ENCODE peak calls at places on chromosomes 1 and 21, in six cellular contexts. M, J, U, K, O and B are unnamed samples.

GRCh38 chr1:74266001-74266400 is 30.8 kb downstream of the TNNI3K start:
- DNase-seq in U (no peak), M (no peak), J (no peak), O (no peak), K (no peak), B (no peak)

GRCh38 chr1:64923294-64923718 is 43.0 kb downstream of the JAK1 start:
- DNase-seq in U (no peak), O (peak), M (no peak), K (no peak), J (no peak), B (no peak)

GRCh38 chr1:204623365-204623893 is 62.1 kb downstream of the LRRN2 start:
- DNase-seq in K (peak), O (no peak), U (no peak), M (no peak), J (peak), B (no peak)

GRCh38 chr1:225851810-225852209 is 30.4 kb downstream of the TMEM63A start:
- DNase-seq in O (no peak), K (no peak), U (no peak), J (no peak), M (peak), B (no peak)

GRCh38 chr1:200392625-200393185 is 17.1 kb downstream of the ZNF281 start:
- DNase-seq in M (no peak), J (no peak), O (no peak), K (no peak), U (no peak), B (no peak)

GRCh38 chr1:1889090-1889750 is 1.7 kb downstream of the GNB1 start:
- DNase-seq in K (no peak), J (no peak), O (no peak), M (no peak), U (no peak), B (no peak)

GRCh38 chr1:24295547-24295946 is 23.6 kb upstream of the GRHL3 start:
- DNase-seq in M (no peak), U (no peak), K (no peak), J (no peak), O (no peak), B (no peak)

GRCh38 chr1:78121650-78122210 is 76.0 kb downstream of the GIPC2 start:
- DNase-seq in K (no peak), U (no peak), O (no peak), M (no peak), J (no peak), B (no peak)

GRCh38 chr1:33560680-33561079 is 88.2 kb downstream of the ZSCAN20 start:
- DNase-seq in K (no peak), U (no peak), M (no peak), J (no peak), O (no peak), B (no peak)

GRCh38 chr21:26732442-26733221 is 112.6 kb downstream of the ADAMTS1 start:
- DNase-seq in O (peak), K (peak), M (no peak), U (no peak), J (peak), B (peak)

GRCh38 chr1:233654667-233655432 is 40.9 kb downstream of the KCNK1 start:
- DNase-seq in U (no peak), M (no peak), K (no peak), J (peak), O (no peak), B (no peak)

GRCh38 chr1:30847358-30847972 is 61.1 kb downstream of the SDC3 start:
- DNase-seq in J (peak), O (no peak), U (no peak), M (no peak), K (no peak), B (peak)

GRCh38 chr21:26833460-26833939 is 11.7 kb downstream of the ADAMTS1 start:
- DNase-seq in K (no peak), M (no peak), J (no peak), O (no peak), U (no peak), B (no peak)

GRCh38 chr1:52551476-52552235 is 1.2 kb downstream of the TUT4 start:
- DNase-seq in M (no peak), O (peak), K (no peak), J (no peak), U (no peak), B (no peak)

GRCh38 chr21:16842716-16843115 is 670.1 kb upstream of the CXADR start:
- DNase-seq in J (no peak), O (no peak), U (no peak), M (no peak), K (no peak), B (no peak)

GRCh38 chr1:89919174-89919573 is 75.7 kb upstream of the ZNF326 start:
- DNase-seq in M (no peak), K (no peak), O (no peak), J (no peak), U (no peak), B (no peak)